ENCODE peak calls at places on chromosomes 7 and 10, in ten cellular contexts. K is ovary, I is PC-3, W is heart left ventricle, X is kidney epithelial cell, P is colonic mucosa, E is D721Med, T is mesothelial cell of epicardium, J is thyroid gland, N is AG04450. O is an unnamed sample.

GRCh38 chr10:31728698-31729224 is 199.9 kb downstream of the ARHGAP12 start:
- DNase-seq in P (no peak), T (no peak), W (no peak), J (no peak), X (no peak), K (no peak), E (no peak), N (no peak), I (no peak), O (no peak)

GRCh38 chr10:61786728-61787127 is 114.8 kb upstream of the ARID5B start:
- DNase-seq in T (no peak), P (no peak), J (peak; percentile 51), I (peak; percentile 93), K (no peak), E (no peak), W (no peak), X (peak; percentile 49), N (no peak), O (peak; percentile 49)

GRCh38 chr7:107850671-107851070 is 40.3 kb upstream of the DLD start:
- DNase-seq in K (no peak), J (no peak), W (no peak), X (no peak), E (no peak), P (peak; percentile 72), T (no peak), N (no peak), I (no peak), O (no peak)

GRCh38 chr10:117342638-117343037 is 32.6 kb downstream of the PDZD8 start:
- DNase-seq in I (peak; percentile 88), N (peak; percentile 45), P (no peak), K (no peak), T (no peak), J (no peak), W (no peak), X (no peak), E (no peak), O (no peak)

GRCh38 chr7:129821476-129821875 is 131.3 kb downstream of the UBE2H start:
- DNase-seq in J (no peak), X (no peak), P (no peak), N (no peak), W (no peak), K (no peak), I (no peak), T (no peak), E (no peak), O (no peak)

GRCh38 chr10:28219241-28219640 is 83.6 kb downstream of the MPP7 start:
- DNase-seq in N (peak; percentile 13), K (no peak), W (no peak), X (no peak), P (no peak), J (no peak), T (no peak), E (no peak), I (peak; percentile 29), O (no peak)

GRCh38 chr10:29634764-29635625 is at the start of gene SVIL:
- DNase-seq in J (peak; percentile 87), I (peak; percentile 33), X (no peak), P (peak; percentile 78), N (no peak), W (peak; percentile 78), K (peak; percentile 72), T (no peak), E (no peak), O (no peak)

GRCh38 chr10:1043532-1043995 is 5.4 kb downstream of the IDI1 start:
- DNase-seq in J (no peak), W (peak; percentile 44), N (no peak), K (no peak), E (no peak), I (no peak), P (peak; percentile 28), X (no peak), T (no peak), O (peak; percentile 66)

GRCh38 chr10:126496771-126497545 is 108.7 kb upstream of the ADAM12 start:
- DNase-seq in N (no peak), J (no peak), I (no peak), T (no peak), W (no peak), K (no peak), P (no peak), E (no peak), X (no peak), O (no peak)

GRCh38 chr10:124906551-124907001 is 35.3 kb upstream of the ZRANB1 start:
- DNase-seq in E (no peak), T (no peak), I (peak; percentile 17), K (no peak), N (peak; percentile 75), P (no peak), X (no peak), W (no peak), J (no peak), O (no peak)

GRCh38 chr10:120541971-120542370 is 84.9 kb downstream of the PLPP4 start:
- DNase-seq in J (no peak), W (no peak), N (no peak), P (no peak), I (no peak), X (no peak), T (no peak), E (no peak), K (no peak), O (no peak)

GRCh38 chr10:43387678-43388032 is 16.2 kb downstream of the FXYD4 start:
- DNase-seq in P (no peak), N (no peak), E (no peak), K (no peak), T (no peak), J (no peak), W (no peak), I (no peak), X (no peak), O (no peak)

GRCh38 chr10:63738410-63738809 is 217.2 kb downstream of the REEP3 start:
- DNase-seq in I (peak; percentile 42), P (no peak), J (no peak), T (no peak), W (no peak), E (no peak), X (no peak), N (no peak), K (no peak), O (no peak)

GRCh38 chr10:36344240-36344639 is 702.1 kb upstream of the FZD8 start:
- DNase-seq in W (no peak), E (no peak), J (no peak), X (no peak), K (no peak), T (no peak), N (no peak), P (no peak), I (peak; percentile 91), O (no peak)

GRCh38 chr10:112721080-112721698 is 228.9 kb upstream of the TCF7L2 start:
- DNase-seq in K (no peak), T (no peak), I (peak; percentile 69), J (no peak), P (peak; percentile 50), W (no peak), N (no peak), X (no peak), E (no peak), O (peak; percentile 43)

GRCh38 chr7:70346844-70347462 is 748.7 kb downstream of the AUTS2 start:
- DNase-seq in P (no peak), K (no peak), E (no peak), N (no peak), J (no peak), I (no peak), T (no peak), X (no peak), W (no peak), O (no peak)

GRCh38 chr10:128861018-128861565 is 605.9 kb upstream of the MGMT start:
- DNase-seq in X (no peak), I (no peak), P (no peak), W (no peak), E (no peak), J (no peak), T (peak; percentile 10), K (no peak), N (no peak), O (no peak)

GRCh38 chr7:151809864-151810170 is 67.1 kb downstream of the PRKAG2 start:
- DNase-seq in N (no peak), W (no peak), P (no peak), K (no peak), X (no peak), E (no peak), I (no peak), J (no peak), T (no peak), O (no peak)

GRCh38 chr7:132390705-132391104 is 185.6 kb downstream of the PLXNA4 start:
- DNase-seq in E (no peak), I (peak; percentile 72), K (no peak), T (no peak), N (peak; percentile 6), J (no peak), X (no peak), W (no peak), P (no peak), O (no peak)

GRCh38 chr10:96673318-96674099 is 46.8 kb downstream of the PIK3AP1 start:
- DNase-seq in K (peak; percentile 73), T (no peak), P (peak; percentile 41), E (no peak), N (peak; percentile 13), I (no peak), W (peak; percentile 35), X (peak; percentile 60), J (peak; percentile 86), O (no peak)
- TF ChIP-seq CTCF in K (no peak), T (no peak), P (no peak), E (no peak), N (no peak), I (no peak), W (no peak), X (no peak), J (no peak), O (no peak)

GRCh38 chr7:48101880-48102448 is 12.9 kb downstream of the UPP1 start:
- DNase-seq in T (peak; percentile 30), E (peak; percentile 33), K (no peak), I (no peak), J (no peak), W (no peak), X (no peak), P (no peak), N (no peak), O (no peak)
- TF ChIP-seq CTCF in T (no peak), E (no peak), K (no peak), I (peak; percentile 61), J (no peak), W (peak; percentile 10), X (peak; percentile 36), P (peak; percentile 15), N (peak; percentile 31), O (peak; percentile 37)

GRCh38 chr7:142866361-142867096 is 11.7 kb downstream of the EPHB6 start:
- DNase-seq in X (no peak), P (peak; percentile 45), I (peak; percentile 73), N (no peak), E (peak; percentile 75), W (no peak), T (no peak), J (peak; percentile 40), K (no peak), O (no peak)
- TF ChIP-seq CTCF in X (peak; percentile 79), P (peak; percentile 49), I (peak; percentile 81), N (peak; percentile 49), E (peak; percentile 63), W (peak; percentile 37), T (peak; percentile 33), J (peak; percentile 52), K (no peak), O (peak; percentile 68)

DNA sequence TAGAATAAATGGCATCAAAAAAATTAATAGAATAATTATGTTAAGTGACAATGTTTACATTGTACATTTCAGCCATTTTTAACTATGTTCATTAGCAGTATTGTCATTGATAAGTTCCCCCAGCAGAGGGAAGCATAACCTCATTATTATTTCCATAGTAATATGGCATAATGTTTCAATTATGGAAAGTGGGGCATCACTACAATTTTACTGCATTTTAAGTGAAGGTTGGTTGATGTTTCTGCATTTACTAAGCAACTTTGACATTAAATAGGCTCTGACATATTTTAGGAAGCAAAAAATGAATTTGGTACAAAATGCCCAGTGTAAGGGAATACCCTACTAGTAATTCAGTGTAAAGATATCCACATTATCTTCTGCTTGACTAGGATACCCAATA is 218.3 kb downstream of the SEMA3A start:
- DNase-seq in T (no peak), K (no peak), X (no peak), E (no peak), W (no peak), I (peak; percentile 74), P (no peak), J (no peak), N (no peak), O (peak; percentile 29)
- TF ChIP-seq CTCF in T (peak; percentile 79), K (no peak), X (peak; percentile 37), E (peak; percentile 77), W (peak; percentile 68), I (peak; percentile 83), P (peak; percentile 54), J (peak; percentile 66), N (peak; percentile 56), O (peak; percentile 66)